ENCODE peak calls at places on chromosomes 11 and 22, in eight cellular contexts. One of them, this sample, is unnamed.

GRCh38 chr11:10303558-10304363 is 1.1 kb upstream of the ADM start:
- DNase-seq in lower leg skin: peak
- DNase-seq in amniotic stem cell: no peak
- DNase-seq in NCI-H2029: peak
- DNase-seq in thoracic aorta: no peak
- DNase-seq in smooth muscle cell of the brain vasculature: no peak
- DNase-seq in Peyer's patch: peak
- DNase-seq in H9: peak
- DNase-seq in this sample: no peak

GRCh38 chr11:73958521-73959141 is 7.8 kb downstream of the DNAJB13 start:
- DNase-seq in lower leg skin: no peak
- DNase-seq in thoracic aorta: no peak
- DNase-seq in NCI-H2029: no peak
- DNase-seq in amniotic stem cell: no peak
- DNase-seq in Peyer's patch: no peak
- DNase-seq in smooth muscle cell of the brain vasculature: no peak
- DNase-seq in H9: no peak
- DNase-seq in this sample: no peak

GRCh38 chr11:70538641-70539359 is 140.5 kb downstream of the CTTN start:
- DNase-seq in NCI-H2029: no peak
- DNase-seq in lower leg skin: no peak
- DNase-seq in smooth muscle cell of the brain vasculature: no peak
- DNase-seq in H9: peak
- DNase-seq in amniotic stem cell: no peak
- DNase-seq in Peyer's patch: no peak
- DNase-seq in thoracic aorta: no peak
- DNase-seq in this sample: no peak

GRCh38 chr11:118975771-118976709 is 4.5 kb downstream of the FOXR1 start:
- DNase-seq in H9: no peak
- DNase-seq in lower leg skin: no peak
- DNase-seq in NCI-H2029: no peak
- DNase-seq in thoracic aorta: no peak
- DNase-seq in Peyer's patch: no peak
- DNase-seq in smooth muscle cell of the brain vasculature: no peak
- DNase-seq in amniotic stem cell: no peak
- DNase-seq in this sample: no peak

GRCh38 chr11:113114452-113115027 is 153.3 kb downstream of the NCAM1 start:
- DNase-seq in NCI-H2029: peak
- DNase-seq in H9: peak
- DNase-seq in smooth muscle cell of the brain vasculature: peak
- DNase-seq in lower leg skin: no peak
- DNase-seq in amniotic stem cell: no peak
- DNase-seq in Peyer's patch: no peak
- DNase-seq in thoracic aorta: no peak
- DNase-seq in this sample: peak

GRCh38 chr22:39710380-39711117 is 140.0 kb downstream of the CACNA1I start:
- DNase-seq in Peyer's patch: no peak
- DNase-seq in amniotic stem cell: no peak
- DNase-seq in H9: no peak
- DNase-seq in thoracic aorta: no peak
- DNase-seq in lower leg skin: no peak
- DNase-seq in smooth muscle cell of the brain vasculature: no peak
- DNase-seq in NCI-H2029: no peak
- DNase-seq in this sample: no peak

GRCh38 chr11:15672822-15673221 is 558.1 kb downstream of the INSC start:
- DNase-seq in Peyer's patch: no peak
- DNase-seq in thoracic aorta: no peak
- DNase-seq in amniotic stem cell: no peak
- DNase-seq in lower leg skin: no peak
- DNase-seq in H9: no peak
- DNase-seq in NCI-H2029: no peak
- DNase-seq in smooth muscle cell of the brain vasculature: no peak
- DNase-seq in this sample: no peak

GRCh38 chr22:45781941-45782340 is 110.3 kb downstream of the ATXN10 start:
- DNase-seq in smooth muscle cell of the brain vasculature: no peak
- DNase-seq in NCI-H2029: no peak
- DNase-seq in lower leg skin: no peak
- DNase-seq in amniotic stem cell: no peak
- DNase-seq in Peyer's patch: no peak
- DNase-seq in thoracic aorta: no peak
- DNase-seq in H9: no peak
- DNase-seq in this sample: no peak

GRCh38 chr11:6755303-6755952 is 16.3 kb downstream of the OR2AG2 start:
- DNase-seq in smooth muscle cell of the brain vasculature: no peak
- DNase-seq in H9: peak
- DNase-seq in Peyer's patch: no peak
- DNase-seq in thoracic aorta: no peak
- DNase-seq in NCI-H2029: no peak
- DNase-seq in lower leg skin: no peak
- DNase-seq in amniotic stem cell: no peak
- DNase-seq in this sample: no peak

GRCh38 chr11:34754171-34754823 is 133.4 kb downstream of the EHF start:
- DNase-seq in thoracic aorta: no peak
- DNase-seq in Peyer's patch: no peak
- DNase-seq in lower leg skin: no peak
- DNase-seq in smooth muscle cell of the brain vasculature: no peak
- DNase-seq in amniotic stem cell: no peak
- DNase-seq in H9: no peak
- DNase-seq in NCI-H2029: no peak
- DNase-seq in this sample: no peak

GRCh38 chr11:76824083-76824939 is 36.4 kb upstream of the ACER3 start:
- DNase-seq in amniotic stem cell: no peak
- DNase-seq in smooth muscle cell of the brain vasculature: no peak
- DNase-seq in H9: no peak
- DNase-seq in lower leg skin: no peak
- DNase-seq in thoracic aorta: no peak
- DNase-seq in NCI-H2029: no peak
- DNase-seq in Peyer's patch: no peak
- DNase-seq in this sample: no peak

GRCh38 chr11:34332524-34332923 is 25.3 kb downstream of the ABTB2 start:
- DNase-seq in amniotic stem cell: no peak
- DNase-seq in H9: no peak
- DNase-seq in lower leg skin: no peak
- DNase-seq in NCI-H2029: no peak
- DNase-seq in smooth muscle cell of the brain vasculature: no peak
- DNase-seq in Peyer's patch: no peak
- DNase-seq in thoracic aorta: no peak
- DNase-seq in this sample: no peak

GRCh38 chr22:24744638-24745037 is 29.9 kb downstream of the PIWIL3 start:
- DNase-seq in H9: no peak
- DNase-seq in lower leg skin: no peak
- DNase-seq in NCI-H2029: no peak
- DNase-seq in Peyer's patch: no peak
- DNase-seq in thoracic aorta: no peak
- DNase-seq in amniotic stem cell: no peak
- DNase-seq in smooth muscle cell of the brain vasculature: no peak
- DNase-seq in this sample: no peak

GRCh38 chr22:49768961-49769690 is 58.5 kb downstream of the BRD1 start:
- DNase-seq in lower leg skin: no peak
- DNase-seq in H9: no peak
- DNase-seq in thoracic aorta: no peak
- DNase-seq in Peyer's patch: no peak
- DNase-seq in smooth muscle cell of the brain vasculature: no peak
- DNase-seq in amniotic stem cell: no peak
- DNase-seq in NCI-H2029: no peak
- DNase-seq in this sample: no peak

GRCh38 chr11:107018902-107019493 is 722 bp upstream of the GUCY1A2 start:
- DNase-seq in H9: peak
- DNase-seq in NCI-H2029: no peak
- DNase-seq in Peyer's patch: no peak
- DNase-seq in thoracic aorta: no peak
- DNase-seq in smooth muscle cell of the brain vasculature: peak
- DNase-seq in amniotic stem cell: peak
- DNase-seq in lower leg skin: peak
- DNase-seq in this sample: peak

GRCh38 chr11:61141601-61142028 is 19.6 kb downstream of the VPS37C start:
- DNase-seq in Peyer's patch: peak
- DNase-seq in thoracic aorta: no peak
- DNase-seq in smooth muscle cell of the brain vasculature: no peak
- DNase-seq in amniotic stem cell: no peak
- DNase-seq in NCI-H2029: peak
- DNase-seq in H9: no peak
- DNase-seq in lower leg skin: no peak
- DNase-seq in this sample: no peak

GRCh38 chr22:47008208-47008885 is 245.9 kb downstream of the TBC1D22A start:
- DNase-seq in amniotic stem cell: no peak
- DNase-seq in Peyer's patch: no peak
- DNase-seq in NCI-H2029: no peak
- DNase-seq in H9: no peak
- DNase-seq in smooth muscle cell of the brain vasculature: no peak
- DNase-seq in thoracic aorta: no peak
- DNase-seq in lower leg skin: peak
- DNase-seq in this sample: no peak

GRCh38 chr11:131511794-131512193 is 141.4 kb downstream of the NTM start:
- DNase-seq in smooth muscle cell of the brain vasculature: no peak
- DNase-seq in Peyer's patch: no peak
- DNase-seq in NCI-H2029: peak
- DNase-seq in thoracic aorta: no peak
- DNase-seq in amniotic stem cell: no peak
- DNase-seq in H9: peak
- DNase-seq in lower leg skin: no peak
- DNase-seq in this sample: no peak

This sample was measured in fibroblast of the conjunctiva.